ENCODE peak calls at places on chromosomes 3 and 15, in four cellular contexts. L is RWPE2, M is psoas muscle, Q is left ventricle myocardium inferior. F is an unnamed sample.
A peak's percentile ranks its signal among the peaks of the same experiment; 100 is the strongest.

GRCh38 chr15:62850791-62851291 is 191.7 kb upstream of the TPM1 start:
- DNase-seq in L (no peak), M (no peak), Q (no peak), F (no peak)

GRCh38 chr3:5036536-5036833 is 57.2 kb downstream of the BHLHE40 start:
- DNase-seq in L (no peak), M (no peak), Q (no peak), F (no peak)

GRCh38 chr15:31409196-31409595 is 82.6 kb downstream of the KLF13 start:
- DNase-seq in L (no peak), M (no peak), Q (no peak), F (no peak)

GRCh38 chr3:102163039-102163817 is 271.6 kb upstream of the ZPLD1 start:
- DNase-seq in L (no peak), M (peak; percentile 61), Q (peak; percentile 31), F (peak; percentile 72)

GRCh38 chr15:45729146-45729545 is 94.3 kb downstream of the SQOR start:
- DNase-seq in L (no peak), M (no peak), Q (no peak), F (no peak)

GRCh38 chr15:62889141-62889661 is 153.3 kb upstream of the TPM1 start:
- DNase-seq in L (no peak), M (no peak), Q (no peak), F (no peak)

GRCh38 chr3:107775958-107776357 is 253.2 kb downstream of the BBX start:
- DNase-seq in L (no peak), M (no peak), Q (no peak), F (no peak)

GRCh38 chr3:152458725-152459515 is 190.2 kb downstream of the MBNL1 start:
- DNase-seq in L (no peak), M (no peak), Q (no peak), F (no peak)

GRCh38 chr3:41148446-41148845 is 50.9 kb upstream of the CTNNB1 start:
- DNase-seq in L (no peak), M (no peak), Q (no peak), F (no peak)

GRCh38 chr3:184685646-184686045 is 26.2 kb downstream of the MAGEF1 start:
- DNase-seq in L (no peak), M (no peak), Q (no peak), F (no peak)

GRCh38 chr3:181691951-181692849 is 19.5 kb upstream of the SOX2 start:
- DNase-seq in L (no peak), M (no peak), Q (no peak), F (no peak)

GRCh38 chr3:114115151-114115550 is 58.6 kb downstream of the QTRT2 start:
- DNase-seq in L (no peak), M (no peak), Q (no peak), F (no peak)

GRCh38 chr15:55741592-55742497 is 1.1 kb downstream of the PRTG start:
- DNase-seq in L (no peak), M (peak; percentile 59), Q (no peak), F (no peak)

GRCh38 chr3:152737021-152737908 is 97.7 kb upstream of the P2RY1 start:
- DNase-seq in L (no peak), M (no peak), Q (no peak), F (no peak)

GRCh38 chr15:62889734-62890505 is 152.6 kb upstream of the TPM1 start:
- DNase-seq in L (no peak), M (no peak), Q (no peak), F (no peak)

GRCh38 chr3:15575446-15575845 is 25.9 kb downstream of the HACL1 start:
- DNase-seq in L (no peak), M (no peak), Q (no peak), F (no peak)

GRCh38 chr15:60720084-60720483 is 241.1 kb upstream of the ICE2 start:
- DNase-seq in L (no peak), M (no peak), Q (no peak), F (no peak)

GRCh38 chr3:21839592-21839991 is 88.6 kb upstream of the ZNF385D start:
- DNase-seq in L (no peak), M (no peak), Q (peak; percentile 15), F (no peak)

GRCh38 chr15:92117301-92117731 is 263.8 kb downstream of the SLCO3A1 start:
- DNase-seq in L (peak; percentile 11), M (no peak), Q (no peak), F (no peak)

GRCh38 chr3:134255399-134255798 is 4.7 kb upstream of the RYK start:
- DNase-seq in L (no peak), M (no peak), Q (no peak), F (no peak)

GRCh38 chr3:47578119-47578630 is 490 bp downstream of the CSPG5 start:
- DNase-seq in L (no peak), M (peak; percentile 67), Q (peak; percentile 28), F (no peak)

DNA sequence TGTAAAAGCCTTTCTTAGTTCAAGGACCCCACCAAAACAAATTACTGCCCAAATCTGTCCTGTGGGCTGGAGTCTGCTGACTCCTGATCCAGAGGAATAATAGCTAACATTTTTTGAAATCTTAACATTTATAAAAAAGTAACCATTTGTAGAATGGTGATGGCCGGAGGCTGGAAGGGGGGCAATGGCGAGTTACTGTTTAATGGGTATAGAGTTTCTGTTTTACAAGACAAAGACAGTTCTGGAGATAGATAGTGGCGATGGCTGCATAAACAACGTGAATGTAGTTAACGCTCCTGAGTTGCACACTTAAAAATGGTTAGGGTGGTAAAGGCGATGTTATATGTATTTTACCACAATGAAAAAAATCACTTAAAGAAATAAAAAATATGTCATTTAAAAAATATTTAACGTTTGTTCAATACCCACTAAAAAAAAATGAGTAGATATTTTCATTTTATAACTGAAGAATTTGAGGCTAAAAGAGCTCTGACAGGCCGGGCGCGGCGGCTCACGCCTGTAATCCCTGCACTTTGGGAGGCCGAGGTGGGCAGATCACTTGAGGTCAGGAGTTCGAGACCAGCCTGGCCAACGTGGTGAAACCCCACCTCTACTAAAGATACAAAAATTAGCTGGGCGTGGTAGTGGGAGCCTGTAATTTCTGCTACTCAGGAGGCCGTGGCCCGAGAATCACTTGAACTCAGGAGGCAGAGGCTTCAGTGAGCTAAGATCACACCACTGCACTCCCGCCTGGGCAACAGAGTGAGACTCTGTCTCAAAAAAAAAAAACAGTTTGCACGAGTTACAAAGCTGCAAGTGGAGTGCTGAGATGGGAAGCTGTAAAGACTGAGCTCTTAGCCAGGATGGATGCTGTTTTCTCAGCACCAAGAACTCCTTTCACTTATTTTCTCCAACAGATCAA is 37.6 kb downstream of the IGF2BP2 start:
- DNase-seq in L (no peak), M (no peak), Q (no peak), F (no peak)
- H3K4me3 ChIP-seq in L (no peak overlapping the region), M (no peak overlapping the region), Q (no peak overlapping the region), F (no peak overlapping the region)

DNA sequence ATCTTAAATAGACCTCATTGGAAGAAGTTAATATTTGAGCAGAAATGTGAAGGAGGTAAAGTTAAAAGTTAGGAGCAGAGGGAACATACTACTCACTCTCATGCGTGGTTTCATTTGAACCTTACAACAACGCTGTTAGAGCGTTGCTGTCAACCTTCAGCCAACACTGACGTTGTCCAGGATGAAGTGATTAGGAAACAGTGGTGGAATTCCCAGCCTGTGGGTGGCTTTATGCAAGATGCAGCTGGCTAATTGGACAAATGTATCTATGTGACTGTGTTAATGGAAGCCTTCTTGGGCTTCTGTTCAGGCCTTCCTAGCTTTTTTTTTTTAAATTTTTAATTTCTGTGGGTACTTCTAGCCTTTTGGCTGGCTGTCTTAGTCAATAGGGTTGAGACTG is 40.5 kb downstream of the PTPRG start:
- DNase-seq in L (no peak), M (no peak), Q (no peak), F (peak; percentile 64)
- TF ChIP-seq CTCF in L (no peak), M (no peak), Q (no peak), F (no peak)

DNA sequence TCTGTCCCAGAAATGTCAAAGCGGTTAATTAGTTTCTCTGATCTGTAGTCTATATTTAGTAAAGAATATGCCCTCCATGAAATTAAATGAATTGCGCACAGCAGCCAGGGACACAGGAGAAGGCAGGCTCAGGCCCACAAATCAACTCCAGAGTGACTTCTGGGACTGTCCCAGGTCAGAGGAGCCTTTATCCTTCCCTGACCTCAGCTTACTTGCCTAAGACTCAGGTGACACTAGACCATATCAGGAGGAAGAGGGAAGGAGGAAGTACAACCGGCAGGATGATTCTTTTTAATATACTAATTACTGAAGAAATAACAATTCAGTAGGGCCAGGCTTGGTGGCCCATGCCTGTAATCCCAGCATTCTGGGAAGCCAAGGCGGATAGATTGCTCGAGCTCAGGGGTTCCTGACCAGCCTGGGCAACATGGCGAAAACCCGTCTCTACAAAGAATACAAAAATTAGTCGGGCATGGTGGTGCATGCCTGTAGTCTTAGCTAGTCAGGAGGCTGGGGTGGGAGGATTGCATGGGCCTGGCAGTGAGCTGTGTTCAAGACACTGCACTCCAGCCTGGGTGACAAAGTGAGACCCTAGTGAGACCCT is 1.8 kb upstream of the GPR15 start:
- DNase-seq in L (no peak), M (no peak), Q (no peak), F (no peak)
- H3K9me3 ChIP-seq in L (no peaks in the 10 kb centered on the region), M (no peaks in the 10 kb centered on the region), Q (no peaks in the 10 kb centered on the region), F (no peaks in the 10 kb centered on the region)

GRCh38 chr3:43290961-43291360 is 4.6 kb downstream of the SNRK start:
- DNase-seq in L (no peak), M (no peak), Q (no peak), F (no peak)
- H3K4me3 ChIP-seq in L (no peak overlapping the region), M (peak overlapping the region; percentile 80), Q (peak overlapping the region; percentile 77), F (no peak overlapping the region)

GRCh38 chr3:192063570-192063969 is 602.6 kb downstream of the PYDC2 start:
- DNase-seq in L (peak; percentile 57), M (no peak), Q (peak; percentile 46), F (no peak)
- TF ChIP-seq CTCF in L (no peak), M (no peak), Q (peak; percentile 38), F (no peak)

GRCh38 chr15:37087050-37087691 is 13.2 kb downstream of the MEIS2 start:
- DNase-seq in L (no peak), M (no peak), Q (no peak), F (no peak)
- H3K9me3 ChIP-seq in L (no peaks in the 10 kb centered on the region), M (no peaks in the 10 kb centered on the region), Q (no peaks in the 10 kb centered on the region), F (no peaks in the 10 kb centered on the region)

GRCh38 chr3:192901435-192901834 is 16.2 kb downstream of the MB21D2 start:
- DNase-seq in L (no peak), M (no peak), Q (no peak), F (no peak)
- H3K4me3 ChIP-seq in L (no peak overlapping the region), M (no peak overlapping the region), Q (no peak overlapping the region), F (no peak overlapping the region)

GRCh38 chr3:127373701-127374625 is 86.1 kb upstream of the PRR20G start:
- DNase-seq in L (no peak), M (no peak), Q (peak; percentile 1), F (no peak)
- TF ChIP-seq CTCF in L (peak; percentile 29), M (peak; percentile 26), Q (peak; percentile 41), F (no peak)

F was measured in right atrium auricular region.